ENCODE peak calls at places on chromosomes 12 and 14, in five cellular contexts. L, I, D, P and C are unnamed samples.

GRCh38 chr12:130463259-130463658 is 125.6 kb downstream of the PIWIL1 start:
- DNase-seq in L (no peak), I (no peak), D (no peak), P (no peak), C (no peak)

GRCh38 chr12:22321620-22322019 is 12.9 kb downstream of the ST8SIA1 start:
- DNase-seq in L (no peak), I (no peak), D (no peak), P (no peak), C (no peak)

GRCh38 chr14:81062816-81063215 is 107.4 kb downstream of the TSHR start:
- DNase-seq in L (no peak), I (no peak), D (no peak), P (no peak), C (no peak)

GRCh38 chr14:102757646-102758045 is 19.6 kb upstream of the TRAF3 start:
- DNase-seq in L (no peak), I (no peak), D (no peak), P (no peak), C (no peak)

GRCh38 chr14:91078095-91078737 is 17.8 kb upstream of the RPS6KA5 start:
- DNase-seq in L (no peak), I (peak), D (no peak), P (no peak), C (no peak)

GRCh38 chr12:111274820-111275219 is 94.1 kb downstream of the PHETA1 start:
- DNase-seq in L (no peak), I (no peak), D (no peak), P (peak), C (peak)

GRCh38 chr14:46405095-46405494 is 246.5 kb downstream of the RPL10L start:
- DNase-seq in L (no peak), I (no peak), D (no peak), P (no peak), C (no peak)

GRCh38 chr14:32345311-32345771 is 16.2 kb downstream of the AKAP6 start:
- DNase-seq in L (no peak), I (no peak), D (no peak), P (no peak), C (no peak)

GRCh38 chr14:71322660-71323250 is 415.5 kb downstream of the PCNX1 start:
- DNase-seq in L (no peak), I (no peak), D (no peak), P (peak), C (peak)

GRCh38 chr14:59360923-59361794 is 104.0 kb downstream of the GPR135 start:
- DNase-seq in L (peak), I (peak), D (peak), P (peak), C (peak)

GRCh38 chr12:92553389-92553788 is 149.4 kb upstream of the PLEKHG7 start:
- DNase-seq in L (no peak), I (peak), D (peak), P (peak), C (peak)

GRCh38 chr14:69355955-69356321 is 42.2 kb downstream of the ERH start:
- DNase-seq in L (no peak), I (peak), D (no peak), P (peak), C (no peak)

GRCh38 chr14:22896760-22897159 is 13.7 kb downstream of the REM2 start:
- DNase-seq in L (no peak), I (no peak), D (no peak), P (no peak), C (no peak)

GRCh38 chr12:8648598-8649205 is 13.9 kb downstream of the MFAP5 start:
- DNase-seq in L (no peak), I (peak), D (no peak), P (no peak), C (no peak)

GRCh38 chr14:70993931-70994330 is 86.7 kb downstream of the PCNX1 start:
- DNase-seq in L (no peak), I (no peak), D (no peak), P (no peak), C (no peak)

GRCh38 chr14:50823051-50823762 is 7.8 kb downstream of the NIN start:
- DNase-seq in L (peak), I (no peak), D (no peak), P (no peak), C (no peak)

GRCh38 chr12:52127683-52128450 is 48.4 kb downstream of the SMIM41 start:
- DNase-seq in L (no peak), I (no peak), D (no peak), P (no peak), C (no peak)

GRCh38 chr14:24670594-24670993 is 36.6 kb upstream of the GZMB start:
- DNase-seq in L (no peak), I (no peak), D (no peak), P (no peak), C (no peak)

GRCh38 chr12:65670775-65671174 is 153.5 kb upstream of the HMGA2 start:
- DNase-seq in L (no peak), I (no peak), D (no peak), P (peak), C (peak)

GRCh38 chr12:44317651-44318126 is 481.8 kb downstream of the TMEM117 start:
- DNase-seq in L (no peak), I (no peak), D (no peak), P (no peak), C (no peak)

GRCh38 chr12:64229796-64230195 is 7.7 kb upstream of the KICS2 start:
- DNase-seq in L (no peak), I (no peak), D (no peak), P (no peak), C (no peak)

GRCh38 chr12:1130164-1130563 is 139.1 kb downstream of the ERC1 start:
- DNase-seq in L (peak), I (no peak), D (no peak), P (no peak), C (no peak)

GRCh38 chr12:114430306-114430705 is 24.4 kb upstream of the TBX5 start:
- DNase-seq in L (no peak), I (no peak), D (no peak), P (no peak), C (no peak)

GRCh38 chr14:55354500-55354899 is 57.1 kb downstream of the ATG14 start:
- DNase-seq in L (peak), I (no peak), D (peak), P (peak), C (peak)

GRCh38 chr14:93269341-93270068 is 62.4 kb downstream of the UBR7 start:
- DNase-seq in L (no peak), I (no peak), D (no peak), P (no peak), C (no peak)

GRCh38 chr14:24241829-24242443 is 487 bp downstream of the TINF2 start:
- DNase-seq in L (peak), I (peak), D (peak), P (peak), C (peak)

GRCh38 chr12:117005417-117006046 is 93.7 kb downstream of the TESC start:
- DNase-seq in L (no peak), I (no peak), D (no peak), P (no peak), C (no peak)

GRCh38 chr12:113135178-113136127 is at the start of gene RASAL1:
- DNase-seq in L (peak), I (no peak), D (no peak), P (peak), C (peak)

GRCh38 chr12:54141534-54142475 is 47.0 kb downstream of the SMUG1 start:
- DNase-seq in L (no peak), I (no peak), D (no peak), P (no peak), C (no peak)

GRCh38 chr12:116662612-116663144 is 75.2 kb downstream of the SPRING1 start:
- DNase-seq in L (peak), I (no peak), D (peak), P (no peak), C (no peak)

GRCh38 chr12:40336573-40337199 is 111.9 kb downstream of the LRRK2 start:
- DNase-seq in L (no peak), I (no peak), D (no peak), P (no peak), C (peak)

GRCh38 chr12:48219635-48220034 is 16.5 kb upstream of the OR10AD1 start:
- DNase-seq in L (no peak), I (no peak), D (no peak), P (no peak), C (no peak)

GRCh38 chr12:12872139-12872933 is 19.0 kb upstream of the GPRC5A start:
- DNase-seq in L (no peak), I (peak), D (no peak), P (peak), C (peak)